ENCODE peak calls at places on chromosomes 1 and 21, in five cellular contexts. E, R, V, D and K are unnamed samples.

GRCh38 chr21:26800001-26800400 is 45.2 kb downstream of the ADAMTS1 start:
- DNase-seq in V (no peak), E (no peak), R (no peak), D (no peak), K (no peak)

GRCh38 chr1:204760350-204761134 is 75.0 kb upstream of the LRRN2 start:
- DNase-seq in E (no peak), D (no peak), R (no peak), V (no peak), K (no peak)

GRCh38 chr1:26531651-26532131 is 2.1 kb downstream of the RPS6KA1 start:
- DNase-seq in E (no peak), R (peak; percentile 26), D (no peak), V (no peak), K (no peak)

GRCh38 chr1:186923434-186923833 is 94.7 kb downstream of the PLA2G4A start:
- DNase-seq in D (no peak), E (no peak), R (no peak), V (no peak), K (no peak)

GRCh38 chr1:152461544-152461943 is 47.5 kb upstream of the CRNN start:
- DNase-seq in D (no peak), V (peak; percentile 61), R (peak; percentile 27), E (peak; percentile 19), K (no peak)

GRCh38 chr1:247376659-247377058 is 39.3 kb upstream of the NLRP3 start:
- DNase-seq in V (no peak), E (no peak), D (no peak), R (peak; percentile 77), K (no peak)

GRCh38 chr1:15610167-15610566 is 7.1 kb upstream of the DDI2 start:
- DNase-seq in D (no peak), V (peak; percentile 71), R (no peak), E (no peak), K (no peak)

GRCh38 chr1:115813735-115814134 is 27.2 kb downstream of the NHLH2 start:
- DNase-seq in V (no peak), E (no peak), R (no peak), D (no peak), K (no peak)

GRCh38 chr1:112395261-112395831 is 668 bp upstream of the CTTNBP2NL start:
- DNase-seq in D (no peak), E (no peak), R (no peak), V (no peak), K (no peak)

GRCh38 chr1:112397051-112397471 is 1.0 kb downstream of the CTTNBP2NL start:
- DNase-seq in V (no peak), D (no peak), E (no peak), R (no peak), K (no peak)

GRCh38 chr1:112394743-112395062 is 1.3 kb upstream of the CTTNBP2NL start:
- DNase-seq in E (no peak), R (no peak), D (no peak), V (no peak), K (no peak)

GRCh38 chr1:112396668-112397025 is 633 bp downstream of the CTTNBP2NL start:
- DNase-seq in R (no peak), D (no peak), V (no peak), E (no peak), K (no peak)

DNA sequence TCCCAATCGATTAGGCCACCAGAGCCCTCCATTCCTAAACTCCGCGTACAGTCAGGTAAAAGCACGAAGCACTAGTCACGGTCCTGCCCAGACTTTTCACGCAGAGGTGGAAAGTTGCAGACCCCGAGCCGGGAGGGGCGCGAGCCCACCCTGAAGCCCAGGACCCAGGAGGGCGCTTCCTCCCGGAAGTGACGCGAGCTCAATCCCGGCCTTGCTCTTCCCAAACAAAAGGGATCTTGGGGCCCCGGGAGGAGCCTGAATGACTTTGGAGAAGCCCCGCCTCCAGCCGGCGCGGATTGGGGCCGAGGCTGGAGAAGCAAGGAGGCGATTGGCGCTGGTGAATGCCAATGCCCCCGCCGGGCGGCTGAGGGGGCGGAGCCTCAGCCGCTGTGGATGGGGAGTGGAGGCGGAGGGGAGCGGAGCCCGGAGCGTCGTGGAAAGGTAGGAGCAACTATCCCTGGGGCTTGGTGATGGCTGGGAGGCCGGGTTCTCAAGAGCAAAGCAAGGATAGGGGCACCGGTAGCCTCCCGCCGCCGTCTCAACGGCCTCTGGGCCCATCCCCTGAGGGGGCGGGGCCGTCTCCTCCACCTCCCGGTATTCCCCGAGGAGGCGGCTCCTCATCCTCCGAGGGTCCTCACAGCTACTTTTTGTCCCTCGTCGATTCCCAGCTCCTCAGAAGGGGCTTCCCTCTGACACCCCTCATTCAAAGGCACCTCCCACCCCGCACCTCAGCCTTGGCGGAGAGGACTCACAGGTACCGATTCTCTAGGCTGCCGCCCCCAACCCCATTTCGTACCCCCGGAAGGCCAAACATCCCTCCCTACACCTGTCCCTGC is at the start of gene CTTNBP2NL:
- DNase-seq in V (peak; percentile 93), E (peak; percentile 98), D (no peak), R (peak; percentile 98), K (peak; percentile 88)
- TF ChIP-seq ESRRA in V (no peak), E (no peak), D (no peak), R (no peak), K (no peak)

GRCh38 chr1:111015222-111015621 is 51.5 kb upstream of the LRIF1 start:
- DNase-seq in D (no peak), R (no peak), V (peak; percentile 6), E (no peak), K (no peak)
- TF ChIP-seq ESRRA in D (no peak), R (no peak), V (no peak), E (no peak), K (no peak)

GRCh38 chr1:46996659-46997281 is 26.7 kb upstream of the CYP4X1 start:
- DNase-seq in D (no peak), R (no peak), E (no peak), V (no peak), K (no peak)
- TF ChIP-seq ESRRA in D (no peak), R (no peak), E (no peak), V (no peak), K (no peak)

DNA sequence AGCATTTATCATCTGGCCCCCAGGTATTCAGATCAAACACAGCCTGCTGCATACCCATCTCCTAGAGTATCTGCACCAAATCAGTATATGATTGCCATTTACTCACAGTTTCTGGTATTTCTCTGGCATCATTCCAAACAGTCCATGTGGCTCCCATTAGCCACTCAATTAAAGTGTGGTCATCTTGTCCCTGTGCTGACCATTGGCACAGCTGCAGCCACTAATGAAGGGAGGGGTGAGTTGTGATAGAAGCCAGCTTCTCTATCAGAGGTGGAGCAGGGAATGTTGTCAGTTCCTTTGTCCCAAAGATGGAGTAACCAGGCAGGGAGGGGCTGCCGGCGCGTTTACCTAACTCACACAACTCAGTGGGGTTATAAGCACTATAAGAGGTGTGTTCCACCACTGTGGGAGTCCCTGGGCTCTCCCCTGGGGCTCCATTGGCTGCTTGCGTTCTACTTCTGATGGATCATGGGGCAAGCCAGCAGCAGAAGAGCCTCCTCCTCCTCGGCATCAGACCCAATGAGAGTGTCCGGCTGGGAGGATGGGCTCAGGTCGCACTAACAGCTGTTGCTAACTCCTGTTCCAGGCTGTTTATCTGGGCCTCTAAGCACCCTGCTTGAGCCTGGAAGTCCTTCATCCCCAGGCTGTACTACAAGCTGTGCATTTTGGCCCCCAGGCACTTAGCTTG is 108.6 kb downstream of the GDAP2 start:
- DNase-seq in E (no peak), R (no peak), D (no peak), V (no peak), K (no peak)
- TF ChIP-seq ESRRA in E (no peak), R (no peak), D (no peak), V (no peak), K (no peak)

GRCh38 chr1:55049914-55050278 is 10.5 kb downstream of the PCSK9 start:
- DNase-seq in V (no peak), R (no peak), E (no peak), D (no peak), K (no peak)
- TF ChIP-seq ESRRA in V (no peak), R (no peak), E (no peak), D (no peak), K (no peak)

GRCh38 chr1:78716186-78716585 is 66.6 kb downstream of the IFI44 start:
- DNase-seq in D (no peak), R (no peak), V (no peak), E (no peak), K (no peak)
- TF ChIP-seq ESRRA in D (no peak), R (no peak), V (no peak), E (no peak), K (no peak)

GRCh38 chr1:25469177-25469576 is 38.5 kb downstream of the MACO1 start:
- DNase-seq in D (no peak), E (no peak), V (no peak), R (no peak), K (no peak)
- TF ChIP-seq ESRRA in D (no peak), E (no peak), V (no peak), R (no peak), K (no peak)

GRCh38 chr1:56146449-56146848 is 432.9 kb downstream of the PLPP3 start:
- DNase-seq in V (no peak), E (no peak), D (no peak), R (no peak), K (no peak)

GRCh38 chr1:56148466-56149193 is 430.7 kb downstream of the PLPP3 start:
- DNase-seq in E (no peak), D (no peak), R (no peak), V (no peak), K (no peak)

GRCh38 chr1:56147020-56147419 is 432.3 kb downstream of the PLPP3 start:
- DNase-seq in E (no peak), R (no peak), V (no peak), D (no peak), K (no peak)

GRCh38 chr1:56147459-56147858 is 431.9 kb downstream of the PLPP3 start:
- DNase-seq in E (no peak), R (no peak), V (no peak), D (no peak), K (no peak)

DNA sequence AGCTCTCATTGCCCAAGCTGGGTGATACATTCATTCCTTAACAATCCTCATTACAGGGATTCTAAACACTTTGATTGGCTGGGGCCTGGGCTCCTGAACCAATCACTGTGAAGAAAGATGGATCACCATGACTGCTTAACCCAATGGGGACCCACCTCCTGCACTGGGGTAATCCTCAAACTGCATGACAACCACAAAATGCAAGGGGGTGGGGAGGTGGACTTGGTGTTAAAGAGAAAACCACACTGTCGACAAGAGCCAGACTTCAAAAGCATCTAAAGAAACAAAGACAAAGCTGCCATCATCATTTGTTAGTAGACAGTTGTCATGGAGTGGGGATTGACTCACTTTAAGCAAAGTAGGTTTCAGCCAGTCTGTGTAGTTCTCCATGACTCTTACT is 433.8 kb downstream of the PLPP3 start:
- DNase-seq in V (no peak), D (no peak), E (no peak), R (no peak), K (no peak)
- TF ChIP-seq ESRRA in V (no peak), D (no peak), E (no peak), R (no peak), K (no peak)